ENCODE peak calls at places on chromosomes 6 and 20, in nine cellular contexts. One of them, this sample, is unnamed.

GRCh38 chr6:74182992-74183391 is 487.0 kb downstream of the CD109 start:
- DNase-seq in OCI-LY7: no peak
- DNase-seq in foreskin fibroblast: peak
- DNase-seq in GM12865: no peak
- DNase-seq in natural killer cell: no peak
- DNase-seq in mammary epithelial cell: no peak
- DNase-seq in AG09319: no peak
- DNase-seq in astrocyte of the cerebellum: no peak
- DNase-seq in tibial nerve: no peak
- DNase-seq in this sample: no peak

GRCh38 chr20:51085761-51086160 is 62.9 kb upstream of the KCNG1 start:
- DNase-seq in GM12865: no peak
- DNase-seq in foreskin fibroblast: no peak
- DNase-seq in mammary epithelial cell: no peak
- DNase-seq in OCI-LY7: no peak
- DNase-seq in astrocyte of the cerebellum: no peak
- DNase-seq in natural killer cell: no peak
- DNase-seq in tibial nerve: no peak
- DNase-seq in AG09319: no peak
- DNase-seq in this sample: no peak

GRCh38 chr6:46221221-46221793 is 50.5 kb upstream of the ENPP5 start:
- DNase-seq in OCI-LY7: peak
- DNase-seq in natural killer cell: no peak
- DNase-seq in AG09319: peak
- DNase-seq in astrocyte of the cerebellum: peak
- DNase-seq in tibial nerve: no peak
- DNase-seq in foreskin fibroblast: peak
- DNase-seq in GM12865: peak
- DNase-seq in mammary epithelial cell: peak
- DNase-seq in this sample: peak

GRCh38 chr6:21019614-21020013 is 485.4 kb downstream of the CDKAL1 start:
- DNase-seq in natural killer cell: no peak
- DNase-seq in AG09319: no peak
- DNase-seq in OCI-LY7: no peak
- DNase-seq in foreskin fibroblast: no peak
- DNase-seq in mammary epithelial cell: no peak
- DNase-seq in tibial nerve: no peak
- DNase-seq in GM12865: no peak
- DNase-seq in astrocyte of the cerebellum: no peak
- DNase-seq in this sample: no peak

GRCh38 chr6:43990627-43991619 is 136.3 kb downstream of the MRPL14 start:
- DNase-seq in GM12865: no peak
- DNase-seq in natural killer cell: no peak
- DNase-seq in astrocyte of the cerebellum: no peak
- DNase-seq in tibial nerve: no peak
- DNase-seq in AG09319: no peak
- DNase-seq in mammary epithelial cell: no peak
- DNase-seq in foreskin fibroblast: peak
- DNase-seq in OCI-LY7: no peak
- DNase-seq in this sample: no peak

GRCh38 chr6:43971776-43972126 is 155.5 kb downstream of the MRPL14 start:
- DNase-seq in mammary epithelial cell: no peak
- DNase-seq in foreskin fibroblast: no peak
- DNase-seq in AG09319: no peak
- DNase-seq in OCI-LY7: no peak
- DNase-seq in astrocyte of the cerebellum: no peak
- DNase-seq in natural killer cell: no peak
- DNase-seq in tibial nerve: no peak
- DNase-seq in GM12865: no peak
- DNase-seq in this sample: no peak

GRCh38 chr6:4776967-4777925 is 1.0 kb downstream of the CDYL start:
- DNase-seq in GM12865: peak
- DNase-seq in AG09319: no peak
- DNase-seq in mammary epithelial cell: peak
- DNase-seq in foreskin fibroblast: peak
- DNase-seq in natural killer cell: peak
- DNase-seq in astrocyte of the cerebellum: peak
- DNase-seq in tibial nerve: no peak
- DNase-seq in OCI-LY7: peak
- DNase-seq in this sample: peak

GRCh38 chr20:31693987-31694661 is 28.5 kb downstream of the BCL2L1 start:
- DNase-seq in OCI-LY7: no peak
- DNase-seq in natural killer cell: no peak
- DNase-seq in GM12865: no peak
- DNase-seq in foreskin fibroblast: no peak
- DNase-seq in AG09319: no peak
- DNase-seq in astrocyte of the cerebellum: no peak
- DNase-seq in mammary epithelial cell: no peak
- DNase-seq in tibial nerve: no peak
- DNase-seq in this sample: no peak

GRCh38 chr6:110596354-110596753 is 119.9 kb upstream of the SLC22A16 start:
- DNase-seq in GM12865: no peak
- DNase-seq in natural killer cell: no peak
- DNase-seq in AG09319: no peak
- DNase-seq in foreskin fibroblast: no peak
- DNase-seq in astrocyte of the cerebellum: no peak
- DNase-seq in tibial nerve: no peak
- DNase-seq in mammary epithelial cell: no peak
- DNase-seq in OCI-LY7: no peak
- DNase-seq in this sample: no peak

GRCh38 chr20:56504373-56505005 is 20.1 kb upstream of the FAM209A start:
- DNase-seq in natural killer cell: no peak
- DNase-seq in mammary epithelial cell: no peak
- DNase-seq in GM12865: no peak
- DNase-seq in OCI-LY7: no peak
- DNase-seq in AG09319: no peak
- DNase-seq in foreskin fibroblast: no peak
- DNase-seq in tibial nerve: no peak
- DNase-seq in astrocyte of the cerebellum: no peak
- DNase-seq in this sample: no peak

GRCh38 chr6:27138837-27139752 is 108.4 kb upstream of the PRSS16 start:
- DNase-seq in natural killer cell: peak
- DNase-seq in astrocyte of the cerebellum: no peak
- DNase-seq in tibial nerve: no peak
- DNase-seq in foreskin fibroblast: peak
- DNase-seq in OCI-LY7: peak
- DNase-seq in AG09319: no peak
- DNase-seq in mammary epithelial cell: no peak
- DNase-seq in GM12865: peak
- DNase-seq in this sample: peak

GRCh38 chr6:32114853-32115252 is 5.7 kb upstream of the TNXB start:
- DNase-seq in OCI-LY7: no peak
- DNase-seq in natural killer cell: no peak
- DNase-seq in AG09319: no peak
- DNase-seq in mammary epithelial cell: no peak
- DNase-seq in tibial nerve: no peak
- DNase-seq in astrocyte of the cerebellum: no peak
- DNase-seq in GM12865: no peak
- DNase-seq in foreskin fibroblast: peak
- DNase-seq in this sample: no peak

GRCh38 chr6:92132446-92132845 is 1286.9 kb downstream of the EPHA7 start:
- DNase-seq in tibial nerve: no peak
- DNase-seq in astrocyte of the cerebellum: no peak
- DNase-seq in mammary epithelial cell: peak
- DNase-seq in natural killer cell: no peak
- DNase-seq in foreskin fibroblast: no peak
- DNase-seq in AG09319: no peak
- DNase-seq in GM12865: no peak
- DNase-seq in OCI-LY7: no peak
- DNase-seq in this sample: no peak

GRCh38 chr20:58649288-58650180 is 1.5 kb upstream of the STX16 start:
- DNase-seq in astrocyte of the cerebellum: no peak
- DNase-seq in foreskin fibroblast: peak
- DNase-seq in tibial nerve: no peak
- DNase-seq in mammary epithelial cell: no peak
- DNase-seq in AG09319: no peak
- DNase-seq in natural killer cell: peak
- DNase-seq in GM12865: peak
- DNase-seq in OCI-LY7: no peak
- DNase-seq in this sample: peak

GRCh38 chr20:63165538-63166422 is 50.2 kb downstream of the YTHDF1 start:
- DNase-seq in GM12865: no peak
- DNase-seq in AG09319: no peak
- DNase-seq in OCI-LY7: no peak
- DNase-seq in natural killer cell: no peak
- DNase-seq in foreskin fibroblast: no peak
- DNase-seq in astrocyte of the cerebellum: no peak
- DNase-seq in mammary epithelial cell: no peak
- DNase-seq in tibial nerve: no peak
- DNase-seq in this sample: no peak

GRCh38 chr20:47810686-47811347 is 25.5 kb upstream of the SULF2 start:
- DNase-seq in mammary epithelial cell: no peak
- DNase-seq in OCI-LY7: no peak
- DNase-seq in AG09319: no peak
- DNase-seq in GM12865: no peak
- DNase-seq in astrocyte of the cerebellum: no peak
- DNase-seq in foreskin fibroblast: no peak
- DNase-seq in natural killer cell: no peak
- DNase-seq in tibial nerve: no peak
- DNase-seq in this sample: no peak

GRCh38 chr20:63711085-63711645 is 3.3 kb downstream of the ZGPAT start:
- DNase-seq in foreskin fibroblast: no peak
- DNase-seq in GM12865: no peak
- DNase-seq in tibial nerve: no peak
- DNase-seq in astrocyte of the cerebellum: no peak
- DNase-seq in AG09319: no peak
- DNase-seq in natural killer cell: no peak
- DNase-seq in mammary epithelial cell: no peak
- DNase-seq in OCI-LY7: no peak
- DNase-seq in this sample: no peak

DNA sequence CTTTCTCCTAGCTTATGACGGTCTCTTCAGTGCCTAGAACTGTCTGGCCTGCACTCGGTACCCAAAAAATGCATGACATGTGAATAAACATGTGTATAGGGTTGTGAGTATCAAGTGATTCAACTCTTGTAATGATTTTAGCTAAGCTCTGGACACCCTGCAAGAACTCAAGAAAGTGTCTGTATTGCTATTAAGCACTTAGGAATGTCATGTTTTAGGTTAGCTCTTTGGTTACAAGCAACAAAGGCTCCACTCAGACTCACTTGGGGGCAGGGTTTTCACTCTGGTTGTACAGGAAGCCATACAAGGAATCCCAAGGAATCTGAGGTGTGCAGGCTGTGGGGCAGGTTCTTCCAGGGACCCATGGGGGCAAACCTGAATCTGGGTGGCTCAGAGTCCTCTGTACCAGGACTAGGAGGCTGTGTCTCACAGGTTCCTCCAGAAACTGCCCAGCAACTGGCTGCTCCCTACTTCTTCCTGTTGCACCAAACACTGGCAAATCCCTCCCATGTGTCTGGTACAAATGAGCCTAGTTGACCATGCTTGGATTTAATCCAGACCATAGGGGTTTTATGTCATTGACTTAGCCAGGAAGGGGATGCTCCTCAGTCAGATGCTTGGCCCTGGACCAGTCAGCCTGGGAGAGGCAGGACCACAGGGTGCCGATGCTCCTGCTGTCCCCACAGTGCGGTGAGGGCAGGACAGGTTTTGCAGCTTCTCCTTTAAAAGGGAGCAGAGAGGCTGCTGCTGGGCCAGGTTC is 77.9 kb upstream of the CDH4 start:
- DNase-seq in mammary epithelial cell: peak
- DNase-seq in GM12865: no peak
- DNase-seq in tibial nerve: no peak
- DNase-seq in OCI-LY7: no peak
- DNase-seq in natural killer cell: no peak
- DNase-seq in foreskin fibroblast: peak
- DNase-seq in astrocyte of the cerebellum: no peak
- DNase-seq in AG09319: no peak
- DNase-seq in this sample: no peak
- TF ChIP-seq CTCF in mammary epithelial cell: no peak
- TF ChIP-seq CTCF in GM12865: no peak
- TF ChIP-seq CTCF in tibial nerve: no peak
- TF ChIP-seq CTCF in OCI-LY7: no peak
- TF ChIP-seq CTCF in natural killer cell: no peak
- TF ChIP-seq CTCF in foreskin fibroblast: no peak
- TF ChIP-seq CTCF in astrocyte of the cerebellum: no peak
- TF ChIP-seq CTCF in AG09319: no peak
- TF ChIP-seq CTCF in this sample: no peak

GRCh38 chr6:52975580-52975979 is 19.5 kb downstream of the GSTA4 start:
- DNase-seq in GM12865: no peak
- DNase-seq in mammary epithelial cell: no peak
- DNase-seq in AG09319: peak
- DNase-seq in natural killer cell: no peak
- DNase-seq in tibial nerve: no peak
- DNase-seq in OCI-LY7: no peak
- DNase-seq in astrocyte of the cerebellum: no peak
- DNase-seq in foreskin fibroblast: peak
- DNase-seq in this sample: no peak
- TF ChIP-seq CTCF in GM12865: no peak
- TF ChIP-seq CTCF in mammary epithelial cell: no peak
- TF ChIP-seq CTCF in AG09319: peak
- TF ChIP-seq CTCF in natural killer cell: no peak
- TF ChIP-seq CTCF in tibial nerve: no peak
- TF ChIP-seq CTCF in OCI-LY7: no peak
- TF ChIP-seq CTCF in astrocyte of the cerebellum: no peak
- TF ChIP-seq CTCF in foreskin fibroblast: peak
- TF ChIP-seq CTCF in this sample: no peak

DNA sequence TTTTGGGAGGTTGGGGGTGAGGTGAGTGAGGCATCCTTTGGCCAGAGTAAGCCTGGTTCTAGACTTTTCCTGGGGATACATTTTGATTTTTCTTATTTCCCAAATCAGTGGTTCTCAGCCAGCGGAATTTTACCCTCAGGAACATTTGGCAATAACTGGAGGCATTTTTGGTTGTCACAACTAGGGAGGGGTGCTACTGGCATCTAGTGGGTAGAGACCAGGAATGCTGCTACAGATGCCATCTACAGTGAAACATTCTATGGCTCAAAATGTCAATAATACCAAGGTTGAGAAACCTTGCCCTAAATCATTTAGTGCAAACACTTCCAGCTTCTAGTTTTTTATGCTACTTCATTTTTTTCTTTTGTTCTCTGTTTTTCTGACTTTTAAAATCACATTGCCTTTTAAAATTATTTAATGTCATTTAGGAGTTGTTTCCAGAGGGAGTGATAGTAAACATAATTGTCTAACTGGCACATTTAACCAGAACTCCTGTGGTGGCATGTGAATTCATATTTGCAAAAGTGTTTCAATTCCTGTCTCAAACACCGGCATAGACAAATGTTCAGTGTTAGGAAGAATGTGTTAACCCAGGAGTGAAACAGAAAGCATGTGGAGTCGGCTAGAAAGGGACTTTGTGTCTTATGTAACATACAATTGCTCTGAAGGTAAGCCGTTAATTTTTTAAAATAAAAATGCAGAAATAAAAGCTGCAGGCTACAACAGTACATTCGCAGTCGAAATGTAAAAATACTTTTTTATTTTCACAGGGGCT is 59.0 kb downstream of the QRSL1 start:
- DNase-seq in foreskin fibroblast: no peak
- DNase-seq in AG09319: no peak
- DNase-seq in mammary epithelial cell: no peak
- DNase-seq in GM12865: peak
- DNase-seq in OCI-LY7: peak
- DNase-seq in natural killer cell: no peak
- DNase-seq in tibial nerve: no peak
- DNase-seq in astrocyte of the cerebellum: no peak
- DNase-seq in this sample: no peak
- TF ChIP-seq CTCF in foreskin fibroblast: no peak
- TF ChIP-seq CTCF in AG09319: no peak
- TF ChIP-seq CTCF in mammary epithelial cell: peak
- TF ChIP-seq CTCF in GM12865: peak
- TF ChIP-seq CTCF in OCI-LY7: peak
- TF ChIP-seq CTCF in natural killer cell: no peak
- TF ChIP-seq CTCF in tibial nerve: no peak
- TF ChIP-seq CTCF in astrocyte of the cerebellum: no peak
- TF ChIP-seq CTCF in this sample: no peak

GRCh38 chr6:14863896-14864850 is 381.7 kb upstream of the JARID2 start:
- DNase-seq in natural killer cell: no peak
- DNase-seq in OCI-LY7: no peak
- DNase-seq in mammary epithelial cell: no peak
- DNase-seq in tibial nerve: no peak
- DNase-seq in AG09319: no peak
- DNase-seq in foreskin fibroblast: no peak
- DNase-seq in astrocyte of the cerebellum: no peak
- DNase-seq in GM12865: no peak
- DNase-seq in this sample: no peak
- TF ChIP-seq CTCF in natural killer cell: no peak
- TF ChIP-seq CTCF in OCI-LY7: no peak
- TF ChIP-seq CTCF in mammary epithelial cell: no peak
- TF ChIP-seq CTCF in tibial nerve: no peak
- TF ChIP-seq CTCF in AG09319: peak
- TF ChIP-seq CTCF in foreskin fibroblast: no peak
- TF ChIP-seq CTCF in astrocyte of the cerebellum: no peak
- TF ChIP-seq CTCF in GM12865: no peak
- TF ChIP-seq CTCF in this sample: no peak

This sample was measured in GM13977.